ENCODE peak calls at places on chromosomes 7 and 10, in eight cellular contexts. G is small intestine; E is CD8-positive, alpha-beta memory T cell; V is stimulated activated CD4-positive, alpha-beta T cell treated with anti-CD3 and anti-CD28 coated beads, TNF-alpha, amount 100 ng/mL, for 4 hours; M is A549; Z is T-cell; I is foreskin keratinocyte; O is hippocampal formation. N is an unnamed sample.

GRCh38 chr10:26573674-26574073 is 123.8 kb upstream of the PDSS1 start:
- DNase-seq in Z (no peak), V (no peak), M (no peak), O (no peak), G (no peak), E (no peak), I (no peak), N (no peak)

GRCh38 chr10:13078912-13079775 is 20.8 kb upstream of the OPTN start:
- DNase-seq in G (no peak), Z (no peak), M (no peak), V (no peak), E (no peak), I (no peak), O (no peak), N (no peak)

GRCh38 chr10:68598978-68599753 is 39.0 kb downstream of the TET1 start:
- DNase-seq in V (no peak), E (no peak), M (no peak), G (no peak), I (no peak), O (no peak), Z (no peak), N (no peak)

GRCh38 chr10:48574322-48574796 is 30.5 kb downstream of the ARHGAP22 start:
- DNase-seq in V (no peak), Z (no peak), E (no peak), G (no peak), I (no peak), O (no peak), M (no peak), N (no peak)

GRCh38 chr7:152989889-152990380 is 230.4 kb downstream of the ACTR3B start:
- DNase-seq in G (no peak), M (no peak), E (no peak), V (no peak), O (no peak), I (peak), Z (no peak), N (no peak)

GRCh38 chr10:28661035-28661434 is 16.3 kb upstream of the BAMBI start:
- DNase-seq in G (no peak), O (no peak), M (no peak), E (no peak), I (peak), Z (no peak), V (no peak), N (no peak)

GRCh38 chr10:101974091-101974799 is 81.7 kb downstream of the ARMH3 start:
- DNase-seq in M (no peak), O (no peak), E (no peak), I (no peak), V (no peak), G (no peak), Z (no peak), N (no peak)

GRCh38 chr10:96370575-96371157 is 11.9 kb upstream of the OPALIN start:
- DNase-seq in I (no peak), G (peak), E (peak), V (peak), O (no peak), Z (peak), M (peak), N (no peak)

GRCh38 chr10:69124558-69125121 is 662 bp downstream of the VPS26A start:
- DNase-seq in E (no peak), G (peak), Z (peak), M (peak), O (peak), I (peak), V (no peak), N (peak)

GRCh38 chr10:29947701-29948060 is 111.7 kb downstream of the JCAD start:
- DNase-seq in O (no peak), G (no peak), I (no peak), V (no peak), Z (no peak), M (no peak), E (no peak), N (no peak)

N was measured in activated T-helper 9 cell treated with anti-CD3 and anti-CD28 coated beads, Interleukin-2, amount 50 U/mL, for 16 hours.